ENCODE peak calls at places on chromosomes 3 and 15, in five cellular contexts. Y, I, C, O and E are unnamed samples.

GRCh38 chr3:108297636-108298035 is 1.3 kb downstream of the HHLA2 start:
- DNase-seq in Y (no peak), I (no peak), C (no peak), O (no peak), E (no peak)

GRCh38 chr15:98057453-98057852 is 97.0 kb downstream of the ARRDC4 start:
- DNase-seq in Y (no peak), I (no peak), C (no peak), O (no peak), E (no peak)

GRCh38 chr3:157611176-157611575 is 108.0 kb upstream of the VEPH1 start:
- DNase-seq in Y (no peak), I (no peak), C (no peak), O (no peak), E (no peak)

GRCh38 chr3:132396255-132396654 is 21.0 kb upstream of the DNAJC13 start:
- DNase-seq in Y (no peak), I (no peak), C (no peak), O (no peak), E (no peak)

GRCh38 chr15:78146437-78147154 is 2.6 kb upstream of the IDH3A start:
- DNase-seq in Y (no peak), I (no peak), C (no peak), O (no peak), E (no peak)

GRCh38 chr15:41621200-41622193 is 38.7 kb upstream of the MGA start:
- DNase-seq in Y (peak), I (peak), C (peak), O (peak), E (peak)

GRCh38 chr3:98329392-98330124 is 24.1 kb upstream of the OR5K4 start:
- DNase-seq in Y (peak), I (peak), C (no peak), O (peak), E (peak)

GRCh38 chr3:152126260-152126659 is 142.5 kb upstream of the MBNL1 start:
- DNase-seq in Y (no peak), I (peak), C (no peak), O (no peak), E (no peak)

GRCh38 chr3:39433642-39434041 is 27.1 kb downstream of the RPSA start:
- DNase-seq in Y (no peak), I (peak), C (no peak), O (no peak), E (no peak)

GRCh38 chr3:120559228-120560061 is 36.7 kb upstream of the NDUFB4 start:
- DNase-seq in Y (peak), I (peak), C (no peak), O (no peak), E (peak)

GRCh38 chr3:46410669-46411068 is 3.6 kb downstream of the CCRL2 start:
- DNase-seq in Y (no peak), I (no peak), C (no peak), O (no peak), E (no peak)

GRCh38 chr3:141386611-141387110 is 18.4 kb downstream of the ZBTB38 start:
- DNase-seq in Y (no peak), I (peak), C (no peak), O (peak), E (no peak)

GRCh38 chr3:133943639-133944131 is 48.0 kb upstream of the RAB6B start:
- DNase-seq in Y (no peak), I (peak), C (no peak), O (peak), E (no peak)

GRCh38 chr3:161560006-161560637 is 63.5 kb downstream of the OTOL1 start:
- DNase-seq in Y (peak), I (peak), C (no peak), O (peak), E (peak)

GRCh38 chr15:68106656-68107055 is 52.5 kb downstream of the PIAS1 start:
- DNase-seq in Y (no peak), I (peak), C (no peak), O (no peak), E (no peak)

GRCh38 chr3:13884851-13885703 is 5.2 kb upstream of the WNT7A start:
- DNase-seq in Y (peak), I (no peak), C (peak), O (peak), E (peak)

GRCh38 chr3:189340680-189341460 is 169.1 kb downstream of the TPRG1 start:
- DNase-seq in Y (peak), I (no peak), C (no peak), O (no peak), E (no peak)

GRCh38 chr3:190696777-190697501 is 165.6 kb downstream of the GMNC start:
- DNase-seq in Y (peak), I (peak), C (no peak), O (no peak), E (no peak)

GRCh38 chr3:186640929-186641328 is 730 bp downstream of the FETUB start:
- DNase-seq in Y (no peak), I (no peak), C (no peak), O (no peak), E (no peak)

GRCh38 chr3:136984837-136985236 is 27.1 kb downstream of the IL20RB start:
- DNase-seq in Y (no peak), I (peak), C (no peak), O (no peak), E (no peak)

GRCh38 chr3:23017800-23018199 is 185.3 kb upstream of the UBE2E2 start:
- DNase-seq in Y (no peak), I (peak), C (no peak), O (no peak), E (no peak)

GRCh38 chr3:78855190-78855589 is 912.6 kb downstream of the ROBO1 start:
- DNase-seq in Y (no peak), I (no peak), C (no peak), O (no peak), E (no peak)

GRCh38 chr3:129199366-129199765 is 15.7 kb upstream of the CNBP start:
- DNase-seq in Y (no peak), I (no peak), C (no peak), O (no peak), E (no peak)

GRCh38 chr3:87798567-87798947 is 260.2 kb downstream of the CGGBP1 start:
- DNase-seq in Y (no peak), I (no peak), C (no peak), O (no peak), E (no peak)

GRCh38 chr3:127366383-127366782 is 78.5 kb upstream of the PRR20G start:
- DNase-seq in Y (no peak), I (no peak), C (no peak), O (no peak), E (no peak)
- TF ChIP-seq CTCF in Y (no peak), I (peak), C (no peak), O (no peak), E (no peak)

GRCh38 chr15:63843901-63844317 is 10.2 kb upstream of the HERC1 start:
- DNase-seq in Y (no peak), I (peak), C (no peak), O (no peak), E (no peak)
- TF ChIP-seq CTCF in Y (no peak), I (no peak), C (no peak), O (no peak), E (no peak)

GRCh38 chr3:66196633-66197032 is 24.2 kb upstream of the SLC25A26 start:
- DNase-seq in Y (no peak), I (no peak), C (no peak), O (no peak), E (no peak)
- TF ChIP-seq CTCF in Y (no peak), I (peak), C (peak), O (peak), E (peak)

DNA sequence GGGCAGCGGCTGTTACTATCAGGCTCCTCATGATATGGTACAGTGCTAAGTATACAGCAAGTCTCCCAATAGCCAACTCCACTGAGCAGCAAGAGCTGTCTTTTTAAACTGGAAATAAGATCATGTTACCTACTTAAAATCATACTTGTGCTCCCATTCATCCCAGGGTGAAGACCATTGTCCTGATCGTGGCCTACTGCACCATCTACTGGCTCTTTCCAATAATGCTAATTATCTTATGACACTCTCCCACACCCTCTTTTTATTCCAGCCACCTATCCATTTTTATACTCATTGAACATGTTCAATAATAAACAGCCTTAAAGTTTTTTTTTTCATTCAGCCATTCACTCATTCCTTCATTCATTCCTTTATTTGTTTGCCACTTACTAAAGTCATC is 117.7 kb downstream of the GBE1 start:
- DNase-seq in Y (peak), I (peak), C (no peak), O (no peak), E (no peak)
- TF ChIP-seq CTCF in Y (no peak), I (peak), C (no peak), O (peak), E (no peak)